ENCODE peak calls at places on chromosomes 11 and 22, in five cellular contexts. G is neural progenitor cell, F is Karpas-422, H is left lung, L is ovary. O is an unnamed sample. For H3K4me1, the result is how much of the 10 kb centered on the place peaks cover.

GRCh38 chr11:121467965-121468364 is 15.2 kb upstream of the SORL1-AS1 start:
- DNase-seq in L (no peak), G (no peak), F (no peak), H (no peak), O (no peak)

GRCh38 chr11:34909955-34910354 is 6.2 kb downstream of the APIP start:
- DNase-seq in G (no peak), L (no peak), F (no peak), H (no peak), O (no peak)

GRCh38 chr11:119356349-119357031 is 10.0 kb upstream of the MFRP start:
- DNase-seq in G (peak), L (peak), F (peak), H (peak), O (peak)

GRCh38 chr11:108368134-108368533 is 99.2 kb downstream of the C11orf65 start:
- DNase-seq in L (no peak), H (no peak), G (no peak), F (no peak), O (no peak)

GRCh38 chr11:43917851-43918250 is 24.6 kb upstream of the C11orf96 start:
- DNase-seq in G (no peak), L (no peak), F (no peak), H (no peak), O (no peak)

GRCh38 chr11:61004037-61004641 is 32.7 kb downstream of the CD6 start:
- DNase-seq in L (peak), H (no peak), F (no peak), G (no peak), O (no peak)

GRCh38 chr22:28986366-28986765 is 75.3 kb downstream of the C22orf31 start:
- DNase-seq in G (no peak), L (no peak), H (no peak), F (no peak), O (no peak)

GRCh38 chr11:57214494-57214893 is 22.6 kb downstream of the APLNR start:
- DNase-seq in H (no peak), L (no peak), F (no peak), G (no peak), O (no peak)

GRCh38 chr11:95345243-95345642 is 114.2 kb upstream of the SESN3 start:
- DNase-seq in L (no peak), H (no peak), F (no peak), G (no peak), O (no peak)

GRCh38 chr11:105226062-105226461 is 86.5 kb upstream of the CARD18 start:
- DNase-seq in F (no peak), G (no peak), H (no peak), L (no peak), O (no peak)

GRCh38 chr11:17607572-17608570 is 60.8 kb downstream of the OTOG start:
- DNase-seq in H (no peak), G (no peak), L (no peak), F (no peak), O (no peak)

GRCh38 chr11:116580828-116581227 is 192.0 kb downstream of the BUD13 start:
- DNase-seq in G (peak), L (no peak), H (no peak), F (no peak), O (no peak)

GRCh38 chr11:30585892-30586250 is 282 bp downstream of the MPPED2 start:
- DNase-seq in L (peak), F (no peak), G (peak), H (peak), O (peak)

GRCh38 chr11:131041331-131042040 is 125.2 kb upstream of the SNX19 start:
- DNase-seq in G (no peak), F (no peak), H (no peak), L (no peak), O (no peak)

GRCh38 chr11:130416537-130416896 is 11.9 kb downstream of the ADAMTS8 start:
- DNase-seq in H (no peak), F (no peak), G (no peak), L (no peak), O (no peak)

GRCh38 chr11:74147199-74147929 is 23.4 kb downstream of the C2CD3 start:
- DNase-seq in H (no peak), F (no peak), G (no peak), L (no peak), O (no peak)

GRCh38 chr11:31325162-31325561 is 44.4 kb downstream of the DCDC1 start:
- DNase-seq in L (no peak), H (no peak), G (no peak), F (no peak), O (no peak)

GRCh38 chr11:45569776-45570175 is 95.6 kb downstream of the CHST1 start:
- DNase-seq in L (no peak), H (no peak), F (no peak), G (no peak), O (no peak)

GRCh38 chr22:37911273-37911672 is 5.2 kb downstream of the MICALL1 start:
- DNase-seq in F (no peak), H (no peak), G (no peak), L (no peak), O (no peak)

GRCh38 chr22:37911697-37912096 is 5.6 kb downstream of the MICALL1 start:
- DNase-seq in G (no peak), H (no peak), L (no peak), F (no peak), O (no peak)

GRCh38 chr22:37912171-37912570 is 6.1 kb downstream of the MICALL1 start:
- DNase-seq in H (no peak), F (no peak), G (no peak), L (no peak), O (no peak)

GRCh38 chr22:37909756-37910155 is 3.7 kb downstream of the MICALL1 start:
- DNase-seq in H (no peak), F (no peak), L (no peak), G (no peak), O (no peak)

DNA sequence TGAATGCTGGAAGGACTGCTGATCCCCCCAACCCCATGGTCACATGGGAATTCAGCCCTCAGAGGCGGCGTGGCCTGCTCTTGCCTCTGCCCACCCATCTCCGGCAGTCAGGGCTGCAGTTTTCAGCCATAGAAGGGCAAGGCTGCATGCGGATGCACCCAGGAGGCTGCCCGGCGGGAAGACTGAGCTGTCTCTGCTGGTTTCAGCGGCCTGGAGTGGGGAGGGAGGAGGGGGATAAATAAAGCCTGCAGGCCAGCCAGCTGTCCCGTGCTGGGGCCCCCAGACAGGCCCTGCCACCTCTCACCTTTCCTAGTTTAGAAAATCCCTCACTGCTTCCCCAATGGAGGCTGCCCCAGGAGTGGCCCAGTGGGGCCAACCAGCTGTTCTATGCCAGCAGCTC is 4.8 kb downstream of the MICALL1 start:
- DNase-seq in G (peak), F (no peak), L (no peak), H (no peak), O (no peak)
- H3K4me1 ChIP-seq in G (under half), F (under half), L (under half), H (under half), O (under half)

DNA sequence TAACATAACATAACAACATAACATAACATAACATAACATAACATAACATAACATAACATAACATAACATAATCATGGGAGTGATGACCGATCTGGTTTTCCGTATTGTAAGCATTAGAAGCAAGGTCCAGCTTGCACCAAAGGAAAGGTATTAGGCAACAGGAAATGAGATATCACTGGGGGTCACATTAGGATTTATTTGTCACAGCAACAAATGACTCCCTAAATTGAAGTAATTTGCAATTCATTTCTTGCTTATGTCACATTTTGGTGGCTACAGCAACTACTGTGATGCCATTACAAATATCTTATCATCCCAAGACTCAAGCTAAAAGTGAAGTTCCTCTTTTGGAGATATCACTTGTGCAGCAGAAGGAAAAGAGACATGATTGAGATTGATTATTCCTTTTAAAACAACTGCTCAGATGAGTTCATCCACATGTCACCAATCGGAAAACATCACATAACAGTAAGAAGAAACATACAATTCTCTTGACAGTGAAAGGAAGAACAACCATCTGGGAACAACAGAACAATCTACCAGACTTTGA is 1331.1 kb upstream of the RAG2 start:
- DNase-seq in L (no peak), G (no peak), H (no peak), F (no peak), O (no peak)
- H3K4me1 ChIP-seq in L (under half), G (under half), H (under half), F (under half), O (under half)

DNA sequence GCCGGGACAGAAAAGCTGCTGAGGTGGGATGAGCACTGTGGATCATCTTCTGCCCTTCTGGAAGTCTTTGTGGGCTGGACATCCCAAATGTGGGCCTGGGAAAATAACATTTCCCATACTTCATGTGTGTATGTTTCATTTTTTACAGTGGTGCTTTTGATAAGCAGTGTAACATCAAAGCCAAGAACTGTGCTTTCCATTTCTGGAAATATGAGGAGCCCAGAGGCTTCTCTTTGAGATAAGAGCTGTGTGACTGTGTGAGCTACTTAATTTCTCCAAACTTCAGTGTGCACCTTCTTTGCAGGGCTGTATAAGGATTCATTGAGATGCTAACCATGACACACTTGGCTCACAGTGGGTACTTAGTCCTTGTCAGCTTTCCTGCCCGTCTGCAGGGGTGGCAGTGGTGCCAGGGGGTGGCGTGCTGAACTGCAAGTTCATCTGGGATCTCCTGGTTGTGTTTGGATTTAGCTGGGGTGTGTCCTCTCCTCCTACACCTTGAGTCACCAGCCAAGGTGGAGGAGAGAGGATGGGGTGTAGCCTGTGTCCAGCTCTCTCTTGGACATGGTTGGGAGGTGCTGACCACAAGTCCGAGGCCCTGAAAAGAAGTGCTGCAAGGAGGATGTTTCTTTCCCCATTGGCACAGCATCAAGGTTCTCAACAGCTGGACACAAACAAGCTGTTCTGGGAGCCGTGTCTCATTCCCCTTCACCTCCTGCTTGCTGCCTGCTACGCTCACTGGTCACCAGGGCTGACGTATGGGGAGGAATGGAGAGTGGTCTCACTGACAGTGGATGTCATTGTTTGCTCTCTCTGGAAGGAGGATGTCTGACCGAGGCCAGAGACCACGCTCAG is 139.4 kb downstream of the TEAD1 start:
- DNase-seq in F (no peak), G (no peak), H (peak), L (peak), O (no peak)
- H3K4me1 ChIP-seq in F (under half), G (under half), H (under half), L (under half), O (under half)

GRCh38 chr22:49855491-49855911 is 1.9 kb downstream of the ZBED4 start:
- DNase-seq in L (no peak), F (no peak), H (no peak), G (no peak), O (no peak)
- H3K4me1 ChIP-seq in L (under half), F (under half), H (under half), G (under half), O (under half)

GRCh38 chr11:32781721-32782120 is 12.7 kb downstream of the CCDC73 start:
- DNase-seq in L (no peak), H (no peak), F (peak), G (no peak), O (no peak)

GRCh38 chr11:32775908-32776307 is 18.6 kb downstream of the CCDC73 start:
- DNase-seq in F (peak), G (no peak), H (no peak), L (no peak), O (no peak)

GRCh38 chr11:32774081-32774480 is 20.4 kb downstream of the CCDC73 start:
- DNase-seq in H (no peak), F (no peak), G (no peak), L (no peak), O (no peak)

GRCh38 chr11:32779131-32779530 is 15.3 kb downstream of the CCDC73 start:
- DNase-seq in L (no peak), G (no peak), F (peak), H (no peak), O (no peak)
- H3K4me1 ChIP-seq in L (under half), G (under half), F (half or more), H (under half), O (under half)

DNA sequence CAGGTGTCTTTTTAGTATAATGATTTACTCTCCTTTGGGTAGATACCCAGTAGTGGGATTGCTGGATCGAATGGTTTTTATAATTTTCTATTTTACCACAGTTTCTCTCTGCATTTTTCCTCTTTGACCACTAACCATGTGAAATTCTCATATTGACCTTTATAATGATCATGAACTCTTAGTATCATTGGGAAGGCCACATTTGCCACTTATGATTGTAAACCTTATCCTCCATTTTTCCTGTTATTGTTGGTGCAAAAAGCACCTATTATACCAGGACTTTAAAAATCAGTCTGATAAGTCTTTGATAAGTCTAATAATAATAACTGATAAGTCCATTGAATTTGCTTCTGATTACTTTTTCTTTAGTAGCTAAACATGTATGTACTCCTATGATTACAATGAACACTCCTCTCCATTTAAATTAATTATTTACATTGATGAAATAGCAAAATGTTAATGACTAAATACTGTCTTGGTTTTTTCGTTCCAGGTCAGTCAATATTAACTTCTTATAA is 9.6 kb downstream of the NEAT1 start:
- DNase-seq in G (no peak), L (no peak), H (no peak), F (no peak), O (no peak)
- H3K4me1 ChIP-seq in G (under half), L (under half), H (half or more), F (half or more), O (under half)

DNA sequence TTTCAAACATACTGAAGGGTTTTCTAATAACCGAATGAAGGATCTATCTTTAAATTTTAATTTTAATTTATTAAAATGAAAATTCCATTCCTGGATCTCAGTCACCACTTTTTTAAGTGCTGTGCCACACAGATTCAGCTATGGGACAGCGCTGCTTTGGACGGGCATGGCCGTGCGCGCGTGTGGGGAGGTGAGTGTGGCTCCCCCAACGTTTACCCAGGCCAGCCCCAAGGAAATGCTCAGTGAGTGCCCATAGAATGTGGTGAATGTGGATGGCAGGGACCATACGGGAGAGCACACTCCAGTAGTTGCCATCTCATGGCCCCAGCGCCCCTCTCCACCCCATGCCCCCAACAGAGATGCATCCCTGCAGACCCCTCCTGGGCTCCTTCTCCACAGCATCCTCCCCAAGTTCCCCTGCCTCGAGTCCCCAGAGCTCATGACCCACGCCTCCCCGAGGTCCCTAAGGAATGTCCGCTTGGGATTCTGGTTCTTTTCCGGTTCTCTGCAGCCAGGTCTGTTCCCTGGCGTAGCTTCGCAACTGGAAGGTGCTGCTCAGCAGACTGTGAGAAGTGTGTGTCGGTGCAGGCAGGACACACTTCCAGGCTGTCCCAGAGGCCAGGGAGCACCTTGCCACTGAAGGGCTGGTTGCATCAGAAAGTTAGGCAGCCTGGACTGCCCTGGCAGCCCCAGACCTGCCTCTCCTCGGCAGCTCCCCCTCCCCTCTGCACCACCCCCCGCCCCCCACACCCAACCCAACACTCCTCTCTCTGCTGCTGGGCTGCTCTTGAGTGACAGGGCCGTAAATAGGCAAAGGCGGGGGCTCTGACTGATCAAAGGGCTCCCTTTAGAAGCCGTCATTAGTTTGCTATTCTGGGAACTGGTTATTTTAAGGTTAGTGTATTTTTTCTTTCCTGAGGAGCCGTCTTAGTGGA is 88.3 kb upstream of the KCNQ1OT1 start:
- DNase-seq in G (peak), F (no peak), L (peak), H (peak), O (peak)
- H3K4me1 ChIP-seq in G (under half), F (under half), L (under half), H (under half), O (under half)

GRCh38 chr22:39362932-39363331 is 13.1 kb downstream of the SYNGR1 start:
- DNase-seq in G (no peak), F (no peak), L (no peak), H (no peak), O (no peak)
- H3K4me1 ChIP-seq in G (under half), F (under half), L (under half), H (under half), O (under half)

O was measured in breast epithelium.